ENCODE peak calls at places on chromosome 1, in eight cellular contexts. Y, P, U, V, X, A, D and S are unnamed samples.

GRCh38 chr1:192350351-192350750 is 33.6 kb downstream of the RGS21 start:
- DNase-seq in D (no peak), A (no peak), Y (no peak), V (no peak), P (no peak), U (no peak), X (no peak), S (no peak)

GRCh38 chr1:169653873-169654272 is 23.9 kb upstream of the SELP start:
- DNase-seq in X (no peak), V (no peak), U (no peak), Y (no peak), A (no peak), D (no peak), P (no peak), S (no peak)

GRCh38 chr1:29698033-29698432 is 461.7 kb downstream of the PTPRU start:
- DNase-seq in X (peak), P (no peak), V (no peak), A (no peak), D (no peak), Y (peak), U (no peak), S (peak)

GRCh38 chr1:115084902-115085505 is 4.3 kb downstream of the TSPAN2 start:
- DNase-seq in A (no peak), X (no peak), Y (no peak), P (no peak), D (no peak), V (no peak), U (no peak), S (no peak)

GRCh38 chr1:204506091-204506968 is 9.9 kb upstream of the MDM4 start:
- DNase-seq in X (peak), Y (peak), A (no peak), D (peak), P (peak), V (peak), U (peak), S (peak)

GRCh38 chr1:11944358-11944981 is 10.0 kb downstream of the PLOD1 start:
- DNase-seq in D (no peak), U (no peak), X (no peak), P (no peak), V (no peak), A (no peak), Y (no peak), S (no peak)

GRCh38 chr1:47791879-47792608 is 205.1 kb downstream of the TRABD2B start:
- DNase-seq in Y (no peak), D (no peak), A (no peak), P (no peak), X (no peak), V (no peak), U (no peak), S (no peak)

GRCh38 chr1:200426196-200426595 is 16.4 kb upstream of the ZNF281 start:
- DNase-seq in V (no peak), A (no peak), U (no peak), P (no peak), D (no peak), Y (no peak), X (no peak), S (no peak)

GRCh38 chr1:37495875-37496274 is 18.7 kb downstream of the MEAF6 start:
- DNase-seq in P (no peak), V (no peak), A (no peak), U (no peak), X (no peak), D (no peak), Y (no peak), S (no peak)

GRCh38 chr1:230073371-230074035 is 6.5 kb downstream of the GALNT2 start:
- DNase-seq in V (no peak), Y (no peak), A (no peak), D (peak), X (no peak), U (no peak), P (peak), S (no peak)

GRCh38 chr1:106921186-106921585 is 135.3 kb upstream of the PRMT6 start:
- DNase-seq in U (no peak), Y (no peak), P (no peak), V (no peak), D (no peak), X (no peak), A (no peak), S (peak)

GRCh38 chr1:106925750-106926149 is 130.7 kb upstream of the PRMT6 start:
- DNase-seq in V (no peak), P (no peak), Y (no peak), U (no peak), D (no peak), X (no peak), A (no peak), S (no peak)

GRCh38 chr1:106924360-106924759 is 132.1 kb upstream of the PRMT6 start:
- DNase-seq in U (no peak), D (no peak), Y (no peak), A (no peak), X (no peak), V (no peak), P (no peak), S (peak)

DNA sequence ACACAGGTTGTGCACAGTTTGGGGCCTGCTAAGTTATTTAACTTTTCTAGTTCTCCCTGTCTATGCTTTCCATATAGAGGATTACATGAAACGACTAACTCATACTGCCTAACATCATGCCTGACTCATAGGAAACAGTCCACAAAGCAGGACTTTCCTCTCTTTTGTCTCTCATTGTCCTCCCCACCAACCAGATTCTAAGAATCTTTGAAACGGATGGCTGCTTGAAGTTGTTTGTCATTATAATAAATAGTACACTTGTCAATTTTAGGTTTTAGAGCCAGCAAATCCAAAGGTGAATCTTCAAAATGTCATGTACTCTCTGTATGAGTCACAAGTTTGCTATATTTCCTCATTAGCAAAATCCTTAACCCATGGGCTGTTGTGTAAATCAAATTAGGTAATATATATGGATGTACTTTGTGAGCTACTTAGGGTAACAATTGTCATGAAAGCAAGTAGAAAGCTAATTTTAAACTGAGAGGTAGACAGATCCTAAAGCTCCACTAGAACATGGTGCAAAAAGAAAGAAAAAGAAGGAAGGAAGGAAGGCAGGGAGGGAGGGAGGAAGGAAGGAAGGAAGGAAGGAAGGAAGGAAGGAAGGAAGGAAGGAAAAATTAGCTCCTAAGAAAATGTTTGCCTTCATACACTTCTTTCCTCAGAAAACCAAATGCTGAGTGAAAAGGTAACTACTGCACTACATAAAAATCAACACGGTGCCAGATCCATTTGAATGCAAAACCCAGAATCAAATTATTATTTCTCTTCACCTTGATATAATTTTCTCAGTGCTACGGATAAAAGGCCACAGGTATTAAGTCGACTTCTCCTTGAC is 129.5 kb upstream of the PRMT6 start:
- DNase-seq in P (no peak), V (no peak), D (no peak), A (no peak), Y (no peak), X (no peak), U (no peak), S (peak)
- TF ChIP-seq CTCF in P (no peak), V (no peak), D (no peak), A (no peak), Y (no peak), X (no peak), U (no peak), S (no peak)

DNA sequence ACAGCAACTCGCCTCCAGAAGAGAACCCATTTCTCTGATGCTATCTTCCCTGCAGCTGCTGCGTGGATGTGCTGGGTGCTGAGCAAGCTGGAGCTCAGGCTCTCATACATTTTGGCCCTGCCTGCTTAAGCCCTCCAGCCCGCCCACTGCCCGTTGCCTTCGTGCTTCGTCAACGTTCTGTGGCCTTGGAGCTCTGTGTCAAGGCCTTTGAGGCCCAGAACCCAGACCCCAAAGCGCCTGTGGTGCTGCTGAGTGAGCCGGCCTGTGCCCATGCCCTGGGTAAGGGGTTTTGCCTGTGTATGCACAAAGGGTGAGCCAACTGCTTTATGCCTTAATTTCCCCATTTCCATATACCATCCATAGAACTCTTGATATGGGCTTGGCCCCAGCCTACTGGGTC is 1.1 kb downstream of the DPH2 start:
- DNase-seq in X (no peak), D (no peak), A (no peak), U (no peak), Y (no peak), P (peak), V (no peak), S (no peak)
- H3K4me3 ChIP-seq in X (peak), D (no peak), A (no peak), U (no peak), Y (no peak), P (peak), V (peak), S (peak)

GRCh38 chr1:43381609-43382008 is 8.0 kb downstream of the MED8 start:
- DNase-seq in V (no peak), Y (no peak), A (no peak), X (no peak), P (no peak), D (no peak), U (no peak), S (no peak)

GRCh38 chr1:43382027-43382771 is 7.4 kb downstream of the MED8 start:
- DNase-seq in X (no peak), Y (peak), P (no peak), V (no peak), A (no peak), U (no peak), D (no peak), S (peak)

GRCh38 chr1:43386676-43387075 is 2.9 kb downstream of the MED8 start:
- DNase-seq in Y (no peak), D (no peak), V (no peak), X (no peak), A (no peak), U (no peak), P (no peak), S (no peak)

GRCh38 chr1:43379476-43379875 is 10.1 kb downstream of the MED8 start:
- DNase-seq in P (no peak), V (no peak), A (no peak), X (no peak), Y (no peak), D (no peak), U (no peak), S (no peak)

DNA sequence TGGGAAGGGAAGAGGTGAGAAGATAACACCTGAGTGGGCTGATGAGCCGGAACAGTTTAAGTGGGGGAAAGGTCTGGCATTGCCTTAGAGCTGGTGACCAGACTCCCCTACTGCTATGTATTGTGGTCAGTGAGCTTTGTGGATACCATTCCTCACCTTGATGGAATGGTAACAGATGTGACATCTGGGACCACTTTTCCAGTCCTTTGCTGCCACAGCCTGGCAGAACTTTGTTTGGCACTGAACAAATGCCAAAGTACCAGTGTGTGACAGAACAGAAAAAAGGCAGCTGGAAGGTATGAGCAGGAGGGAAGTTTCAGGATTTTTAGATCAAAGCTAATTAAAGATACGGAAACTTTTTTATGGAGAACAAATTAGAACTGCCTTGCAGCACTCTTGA is 6.2 kb downstream of the MED8 start:
- DNase-seq in X (no peak), Y (no peak), U (no peak), D (no peak), A (no peak), V (no peak), P (no peak), S (no peak)
- TF ChIP-seq CTCF in X (no peak), Y (no peak), U (no peak), D (peak), A (no peak), V (peak), P (peak), S (no peak)

GRCh38 chr1:43123031-43123430 is 49.1 kb downstream of the EBNA1BP2 start:
- DNase-seq in U (no peak), V (no peak), A (no peak), D (no peak), P (no peak), Y (no peak), X (no peak), S (no peak)

DNA sequence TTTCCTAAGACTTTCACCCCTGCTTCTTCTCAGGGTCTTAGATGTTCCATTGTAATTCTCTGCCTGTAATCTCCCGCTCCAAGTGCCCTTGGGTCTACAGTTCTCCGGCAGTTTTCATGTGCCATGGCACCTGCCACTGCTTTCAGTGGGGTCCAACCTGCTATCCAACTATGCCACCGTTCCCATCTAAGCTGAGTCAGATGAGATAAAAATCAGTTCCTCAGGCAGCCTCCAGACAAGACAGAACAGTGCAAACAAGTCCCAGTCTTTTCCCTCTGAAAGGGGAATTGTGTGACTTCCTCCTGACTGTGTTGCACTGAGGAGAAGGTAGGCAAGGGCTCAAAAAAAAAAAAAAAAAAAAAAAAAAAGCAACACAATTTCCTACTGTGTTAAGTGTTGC is 50.8 kb downstream of the EBNA1BP2 start:
- DNase-seq in X (no peak), A (no peak), D (no peak), U (no peak), Y (no peak), V (no peak), P (no peak), S (no peak)
- H3K4me3 ChIP-seq in X (no peak), A (no peak), D (no peak), U (no peak), Y (no peak), V (no peak), P (no peak), S (no peak)

GRCh38 chr1:232213928-232214327 is 416.0 kb downstream of the SIPA1L2 start:
- DNase-seq in D (no peak), X (no peak), A (no peak), V (no peak), Y (no peak), U (no peak), P (no peak), S (no peak)

GRCh38 chr1:232207089-232207723 is 422.7 kb downstream of the SIPA1L2 start:
- DNase-seq in D (no peak), A (no peak), Y (no peak), V (no peak), U (no peak), X (no peak), P (no peak), S (no peak)

GRCh38 chr1:232209357-232209756 is 420.6 kb downstream of the SIPA1L2 start:
- DNase-seq in Y (no peak), U (no peak), X (no peak), A (no peak), D (no peak), V (no peak), P (no peak), S (no peak)

GRCh38 chr1:232212248-232212647 is 417.7 kb downstream of the SIPA1L2 start:
- DNase-seq in Y (no peak), D (no peak), A (no peak), U (no peak), P (no peak), V (no peak), X (no peak), S (no peak)

DNA sequence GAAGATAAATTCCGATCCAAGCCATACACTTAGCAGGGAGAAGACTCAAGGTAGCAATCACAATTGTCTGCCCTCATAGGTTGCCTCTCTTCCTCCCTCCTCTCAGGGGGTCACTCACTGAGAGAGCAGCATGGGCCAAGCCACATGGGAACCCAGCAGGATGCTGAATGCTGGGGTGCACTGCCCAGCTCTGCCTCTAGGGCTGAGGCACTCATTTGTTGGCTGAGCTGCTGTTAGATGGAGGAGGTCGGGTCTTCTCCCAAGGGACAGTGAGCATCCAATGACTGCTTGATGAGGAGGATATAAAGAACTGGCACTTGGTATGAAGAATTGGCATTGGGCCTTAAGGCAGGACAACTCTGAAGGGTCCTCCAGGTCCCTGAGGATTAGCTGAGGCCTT is 418.8 kb downstream of the SIPA1L2 start:
- DNase-seq in D (no peak), P (no peak), A (no peak), U (no peak), V (no peak), X (peak), Y (no peak), S (no peak)
- TF ChIP-seq CTCF in D (peak), P (no peak), A (no peak), U (no peak), V (peak), X (peak), Y (peak), S (peak)